ENCODE peak calls at places on chromosomes 16 and 17, in four cellular contexts. One of them, this sample, is unnamed.

GRCh38 chr16:53744449-53744848 is 40.5 kb downstream of the FTO start:
- DNase-seq in HFFc6: no peak
- DNase-seq in foreskin keratinocyte: no peak
- DNase-seq in breast epithelium: no peak
- DNase-seq in this sample: no peak

GRCh38 chr16:86258713-86259112 is 251.6 kb upstream of the FOXF1 start:
- DNase-seq in HFFc6: no peak
- DNase-seq in breast epithelium: no peak
- DNase-seq in foreskin keratinocyte: no peak
- DNase-seq in this sample: no peak

GRCh38 chr17:66304304-66305174 is 2.1 kb downstream of the PRKCA start:
- DNase-seq in HFFc6: no peak
- DNase-seq in breast epithelium: no peak
- DNase-seq in foreskin keratinocyte: no peak
- DNase-seq in this sample: no peak

GRCh38 chr17:19945009-19945650 is 32.5 kb downstream of the AKAP10 start:
- DNase-seq in HFFc6: no peak
- DNase-seq in foreskin keratinocyte: no peak
- DNase-seq in breast epithelium: no peak
- DNase-seq in this sample: no peak

GRCh38 chr16:85936761-85937343 is 37.9 kb downstream of the IRF8 start:
- DNase-seq in breast epithelium: no peak
- DNase-seq in HFFc6: no peak
- DNase-seq in foreskin keratinocyte: no peak
- DNase-seq in this sample: no peak

GRCh38 chr17:40072481-40073346 is 9.9 kb downstream of the THRA start:
- DNase-seq in foreskin keratinocyte: no peak
- DNase-seq in breast epithelium: no peak
- DNase-seq in HFFc6: no peak
- DNase-seq in this sample: no peak

GRCh38 chr16:74556375-74556922 is 50.5 kb downstream of the GLG1 start:
- DNase-seq in breast epithelium: no peak
- DNase-seq in HFFc6: peak; percentile 4
- DNase-seq in foreskin keratinocyte: no peak
- DNase-seq in this sample: no peak

GRCh38 chr17:62807812-62808575 is at the start of gene MARCHF10:
- DNase-seq in breast epithelium: no peak
- DNase-seq in foreskin keratinocyte: no peak
- DNase-seq in HFFc6: no peak
- DNase-seq in this sample: no peak

GRCh38 chr16:1821861-1822611 is 4.6 kb downstream of the HAGH start:
- DNase-seq in foreskin keratinocyte: no peak
- DNase-seq in HFFc6: no peak
- DNase-seq in breast epithelium: no peak
- DNase-seq in this sample: no peak

GRCh38 chr17:68443974-68444464 is 13.3 kb downstream of the WIPI1 start:
- DNase-seq in HFFc6: no peak
- DNase-seq in breast epithelium: no peak
- DNase-seq in foreskin keratinocyte: no peak
- DNase-seq in this sample: no peak

GRCh38 chr16:75048546-75048945 is 49.7 kb downstream of the ZNRF1 start:
- DNase-seq in HFFc6: no peak
- DNase-seq in foreskin keratinocyte: no peak
- DNase-seq in breast epithelium: no peak
- DNase-seq in this sample: no peak

GRCh38 chr17:17933775-17934174 is 38.4 kb downstream of the TOM1L2 start:
- DNase-seq in breast epithelium: no peak
- DNase-seq in foreskin keratinocyte: no peak
- DNase-seq in HFFc6: peak; percentile 32
- DNase-seq in this sample: no peak

GRCh38 chr17:44952946-44953475 is 5.4 kb upstream of the KIF18B start:
- DNase-seq in HFFc6: no peak
- DNase-seq in foreskin keratinocyte: no peak
- DNase-seq in breast epithelium: peak; percentile 43
- DNase-seq in this sample: no peak

GRCh38 chr17:57440522-57441269 is 184.4 kb downstream of the MSI2 start:
- DNase-seq in foreskin keratinocyte: peak; percentile 61
- DNase-seq in breast epithelium: no peak
- DNase-seq in HFFc6: peak; percentile 66
- DNase-seq in this sample: no peak
- TF ChIP-seq CTCF in foreskin keratinocyte: peak; percentile 73
- TF ChIP-seq CTCF in breast epithelium: no peak
- TF ChIP-seq CTCF in HFFc6: no peak
- TF ChIP-seq CTCF in this sample: no peak

DNA sequence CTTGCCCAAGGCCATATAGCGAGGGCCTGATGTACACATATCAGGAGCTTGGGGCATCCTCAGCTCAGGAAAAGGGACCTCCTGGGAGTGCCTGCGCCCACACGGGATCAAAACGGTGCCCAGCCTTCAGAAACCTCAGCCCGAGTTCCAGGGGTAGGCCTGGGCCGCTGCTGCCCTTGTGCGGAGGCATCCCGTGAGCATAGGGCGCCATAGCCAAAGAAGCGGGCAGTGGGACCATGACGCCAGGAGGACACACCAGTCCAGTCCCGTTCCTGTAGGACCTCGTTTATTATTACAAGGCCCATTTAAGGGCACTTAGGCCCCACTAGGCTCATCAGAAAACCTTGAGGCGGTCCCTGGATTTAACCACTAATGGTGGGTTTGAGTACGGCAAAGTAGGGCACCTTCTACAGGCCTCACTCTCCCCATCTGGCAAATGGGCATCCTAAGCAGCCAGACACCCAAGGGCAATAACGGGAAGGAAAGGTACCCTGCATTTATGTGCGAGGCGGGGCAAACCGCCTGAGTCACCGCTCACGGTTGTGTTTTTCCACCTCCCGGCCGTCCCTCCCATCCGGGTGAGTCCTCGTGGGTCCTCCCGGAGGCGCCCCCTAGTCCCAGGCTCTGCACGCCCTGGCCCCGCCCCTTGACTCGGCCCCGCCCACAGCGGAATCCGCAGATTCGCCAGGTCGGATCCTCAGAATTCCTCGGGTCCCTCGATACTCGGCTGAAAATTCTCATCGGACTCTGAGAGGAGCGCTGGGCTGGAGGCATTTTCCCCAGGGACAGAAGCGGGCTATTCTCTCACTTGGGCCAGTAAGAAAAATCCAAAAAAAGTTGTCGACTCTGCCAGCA is 726 bp upstream of the SETD1A start:
- DNase-seq in breast epithelium: peak; percentile 81
- DNase-seq in HFFc6: peak; percentile 87
- DNase-seq in foreskin keratinocyte: peak; percentile 66
- DNase-seq in this sample: peak; percentile 77
- TF ChIP-seq CTCF in breast epithelium: no peak
- TF ChIP-seq CTCF in HFFc6: peak; percentile 58
- TF ChIP-seq CTCF in foreskin keratinocyte: peak; percentile 55
- TF ChIP-seq CTCF in this sample: no peak

GRCh38 chr17:31527606-31528005 is 136.1 kb downstream of the RAB11FIP4 start:
- DNase-seq in HFFc6: peak; percentile 61
- DNase-seq in breast epithelium: no peak
- DNase-seq in foreskin keratinocyte: no peak
- DNase-seq in this sample: no peak

GRCh38 chr17:31528291-31528874 is 136.9 kb downstream of the RAB11FIP4 start:
- DNase-seq in HFFc6: no peak
- DNase-seq in breast epithelium: no peak
- DNase-seq in foreskin keratinocyte: no peak
- DNase-seq in this sample: no peak

GRCh38 chr17:31523862-31524730 is 132.6 kb downstream of the RAB11FIP4 start:
- DNase-seq in foreskin keratinocyte: no peak
- DNase-seq in breast epithelium: no peak
- DNase-seq in HFFc6: no peak
- DNase-seq in this sample: no peak

GRCh38 chr17:31524926-31525800 is 133.7 kb downstream of the RAB11FIP4 start:
- DNase-seq in foreskin keratinocyte: peak; percentile 63
- DNase-seq in breast epithelium: peak; percentile 95
- DNase-seq in HFFc6: peak; percentile 90
- DNase-seq in this sample: peak; percentile 98

DNA sequence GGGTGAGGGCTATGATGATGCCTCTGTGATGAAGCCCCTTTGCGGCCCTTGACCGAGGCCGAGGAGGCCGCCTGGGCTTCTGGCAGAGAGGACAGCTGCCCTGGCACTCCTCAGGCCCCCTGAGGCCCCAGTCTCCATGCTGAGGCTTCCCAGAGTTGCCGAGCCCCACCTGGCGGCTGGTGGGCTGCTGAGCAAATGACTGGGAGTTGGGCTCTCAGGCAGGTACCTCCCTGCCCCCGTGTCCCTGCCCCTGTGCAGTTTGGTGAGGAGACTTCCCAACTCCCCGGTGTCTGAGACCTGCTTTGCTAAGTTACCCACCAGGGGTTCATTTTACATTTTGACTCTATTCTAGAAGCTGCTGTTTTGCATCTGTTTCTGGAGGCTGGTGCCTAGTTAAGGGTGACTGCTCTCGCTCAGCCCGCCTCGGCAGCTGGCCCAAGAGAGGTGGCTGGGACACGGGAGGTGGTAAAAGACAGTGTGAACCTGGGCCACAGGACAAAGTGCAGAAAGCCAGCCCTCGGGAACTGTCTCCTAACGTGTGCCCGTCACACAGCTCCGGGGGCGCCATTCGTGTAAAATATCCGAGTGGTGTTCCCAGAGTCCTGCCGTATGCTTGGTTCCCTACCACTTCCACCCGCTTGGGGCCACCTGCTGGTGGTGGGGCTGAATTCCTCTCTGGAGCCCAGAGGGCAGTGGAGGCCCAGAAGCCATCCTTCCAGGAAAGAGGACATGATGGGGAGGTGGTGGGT is 134.5 kb downstream of the RAB11FIP4 start:
- DNase-seq in breast epithelium: no peak
- DNase-seq in HFFc6: no peak
- DNase-seq in foreskin keratinocyte: no peak
- DNase-seq in this sample: no peak
- TF ChIP-seq CTCF in breast epithelium: no peak
- TF ChIP-seq CTCF in HFFc6: peak; percentile 68
- TF ChIP-seq CTCF in foreskin keratinocyte: peak; percentile 56
- TF ChIP-seq CTCF in this sample: no peak

GRCh38 chr17:6276711-6277110 is 158.2 kb downstream of the AIPL1 start:
- DNase-seq in HFFc6: no peak
- DNase-seq in foreskin keratinocyte: no peak
- DNase-seq in breast epithelium: no peak
- DNase-seq in this sample: no peak

GRCh38 chr17:6274310-6274709 is 160.6 kb downstream of the AIPL1 start:
- DNase-seq in breast epithelium: no peak
- DNase-seq in foreskin keratinocyte: no peak
- DNase-seq in HFFc6: no peak
- DNase-seq in this sample: no peak

DNA sequence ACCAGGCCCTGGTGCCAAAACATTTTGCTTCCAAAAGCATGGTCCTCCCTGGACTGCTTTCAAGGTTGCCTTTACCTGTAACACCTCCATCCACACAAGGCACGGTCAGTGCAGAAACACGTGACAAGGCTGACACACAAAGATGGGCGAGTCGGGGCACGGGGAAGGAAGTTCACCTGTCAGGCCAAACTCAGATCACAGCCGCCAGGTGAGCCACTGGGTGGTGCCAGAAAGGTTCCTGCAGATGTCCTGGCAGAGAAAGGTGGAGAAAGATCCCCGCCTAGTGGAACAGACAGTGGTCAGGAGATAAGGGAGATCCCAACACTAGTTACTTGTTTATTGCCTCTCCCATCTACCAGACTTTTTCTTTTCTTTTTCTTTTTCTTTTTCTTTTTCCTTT is 155.3 kb downstream of the AIPL1 start:
- DNase-seq in foreskin keratinocyte: peak; percentile 44
- DNase-seq in HFFc6: no peak
- DNase-seq in breast epithelium: no peak
- DNase-seq in this sample: no peak
- TF ChIP-seq CTCF in foreskin keratinocyte: peak; percentile 77
- TF ChIP-seq CTCF in HFFc6: no peak
- TF ChIP-seq CTCF in breast epithelium: no peak
- TF ChIP-seq CTCF in this sample: no peak

This sample was measured in omental fat pad.